ENCODE peak calls at places on chromosomes 4 and X, in six cellular contexts. C, H, A, G, T and P are unnamed samples.

GRCh38 chr4:185421366-185422124 is 4.2 kb downstream of the UFSP2 start:
- DNase-seq in C (no peak), H (no peak), A (no peak), G (no peak), T (no peak), P (no peak)

GRCh38 chrX:12269484-12269883 is 131.2 kb downstream of the FRMPD4 start:
- DNase-seq in C (no peak), H (no peak), A (no peak), G (no peak), T (no peak), P (no peak)

GRCh38 chr4:27084685-27085356 is 224.2 kb downstream of the STIM2 start:
- DNase-seq in C (no peak), H (no peak), A (peak; percentile 13), G (no peak), T (no peak), P (peak; percentile 55)

GRCh38 chrX:130878350-130879341 is 24.4 kb downstream of the ENOX2 start:
- DNase-seq in C (peak; percentile 36), H (no peak), A (peak; percentile 9), G (no peak), T (no peak), P (no peak)

GRCh38 chr4:156547891-156548290 is 423.7 kb downstream of the PDGFC start:
- DNase-seq in C (no peak), H (no peak), A (no peak), G (no peak), T (no peak), P (no peak)

GRCh38 chrX:8783100-8784098 is 17.8 kb downstream of the FAM9A start:
- DNase-seq in C (peak; percentile 42), H (no peak), A (no peak), G (no peak), T (peak; percentile 15), P (no peak)

GRCh38 chrX:152072236-152072635 is 66.1 kb downstream of the MAGEA10 start:
- DNase-seq in C (no peak), H (no peak), A (no peak), G (no peak), T (no peak), P (no peak)

GRCh38 chr4:125283702-125284279 is 31.0 kb upstream of the FAT4 start:
- DNase-seq in C (no peak), H (no peak), A (no peak), G (no peak), T (no peak), P (no peak)

GRCh38 chr4:103802766-103803165 is 83.0 kb upstream of the TACR3 start:
- DNase-seq in C (no peak), H (no peak), A (no peak), G (no peak), T (no peak), P (no peak)

GRCh38 chr4:104490096-104490769 is 4.5 kb downstream of the CXXC4 start:
- DNase-seq in C (no peak), H (no peak), A (peak; percentile 42), G (peak; percentile 61), T (no peak), P (peak; percentile 31)

GRCh38 chr4:99504804-99505502 is 5.9 kb upstream of the C4orf17 start:
- DNase-seq in C (no peak), H (no peak), A (no peak), G (no peak), T (no peak), P (peak; percentile 33)

GRCh38 chr4:53659737-53660136 is 68.5 kb upstream of the LNX1 start:
- DNase-seq in C (no peak), H (no peak), A (no peak), G (no peak), T (no peak), P (no peak)

GRCh38 chr4:86846921-86847320 is 2.3 kb downstream of the SLC10A6 start:
- DNase-seq in C (no peak), H (no peak), A (no peak), G (no peak), T (no peak), P (no peak)

GRCh38 chrX:70479970-70480659 is 35.5 kb downstream of the DLG3 start:
- DNase-seq in C (no peak), H (no peak), A (peak; percentile 60), G (no peak), T (peak; percentile 29), P (no peak)

GRCh38 chr4:98517444-98518021 is 140.9 kb downstream of the TSPAN5 start:
- DNase-seq in C (no peak), H (no peak), A (no peak), G (no peak), T (no peak), P (no peak)

GRCh38 chrX:20007962-20008633 is 17.2 kb upstream of the BCLAF3 start:
- DNase-seq in C (no peak), H (no peak), A (no peak), G (no peak), T (no peak), P (no peak)

GRCh38 chr4:22502895-22503814 is 12.7 kb downstream of the ADGRA3 start:
- DNase-seq in C (no peak), H (no peak), A (no peak), G (no peak), T (no peak), P (no peak)

GRCh38 chrX:68693481-68694410 is 46.3 kb downstream of the STARD8 start:
- DNase-seq in C (peak; percentile 70), H (no peak), A (peak; percentile 69), G (peak; percentile 90), T (peak; percentile 86), P (peak; percentile 71)

GRCh38 chr4:84622959-84623358 is 40.0 kb downstream of the CDS1 start:
- DNase-seq in C (no peak), H (no peak), A (no peak), G (no peak), T (no peak), P (no peak)

GRCh38 chr4:72208421-72209075 is 176.7 kb downstream of the NPFFR2 start:
- DNase-seq in C (no peak), H (no peak), A (no peak), G (no peak), T (no peak), P (no peak)

GRCh38 chr4:40333921-40334352 is 1.2 kb upstream of the CHRNA9 start:
- DNase-seq in C (no peak), H (no peak), A (no peak), G (no peak), T (no peak), P (peak; percentile 68)

GRCh38 chr4:20992002-20992401 is 291.7 kb downstream of the PACRGL start:
- DNase-seq in C (no peak), H (no peak), A (peak; percentile 18), G (no peak), T (no peak), P (no peak)

DNA sequence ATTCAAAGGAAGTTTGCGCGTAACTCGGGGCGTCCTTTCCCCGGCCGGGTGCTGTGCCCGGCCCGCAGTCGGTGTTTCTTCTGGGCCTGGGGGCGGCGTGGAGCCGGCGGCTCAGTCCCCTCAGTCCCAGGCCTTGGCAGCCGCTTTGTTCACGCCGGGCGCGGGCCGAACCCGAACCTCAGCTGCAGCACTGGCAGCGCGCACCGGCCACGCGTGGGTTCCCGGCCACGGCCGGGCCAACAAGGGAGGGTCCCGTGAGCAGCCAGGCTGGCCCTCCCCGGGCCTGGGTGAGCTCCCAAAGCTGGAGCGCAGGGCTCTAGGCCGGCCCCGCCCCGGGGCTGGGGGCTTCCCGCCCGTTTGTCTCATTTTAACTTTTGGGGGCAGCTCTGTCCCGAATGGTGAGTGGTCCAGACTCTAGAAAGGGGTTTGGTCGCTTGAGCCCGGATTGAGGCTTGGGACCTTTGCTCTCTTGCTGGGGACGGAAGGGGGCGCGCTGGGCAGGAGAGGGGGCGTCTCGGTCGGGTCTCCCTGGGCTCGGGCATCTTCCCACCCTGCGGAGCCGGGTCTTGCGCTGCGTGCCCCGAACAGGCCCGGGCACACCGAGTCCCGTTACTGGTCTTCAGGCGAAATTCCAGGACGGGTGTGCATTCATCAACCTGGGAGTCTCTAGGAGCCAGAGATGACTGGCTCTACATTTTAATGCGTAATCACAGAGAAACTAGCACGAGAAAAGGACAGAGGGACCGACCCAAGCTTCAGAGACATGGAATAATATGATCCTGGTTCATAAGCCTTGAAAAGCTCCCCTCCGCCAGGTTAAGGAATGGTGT is 177.1 kb downstream of the CBR4 start:
- DNase-seq in C (no peak), H (no peak), A (peak; percentile 19), G (peak; percentile 81), T (peak; percentile 42), P (peak; percentile 56)
- TF ChIP-seq CTCF in C (no peak), H (no peak), A (no peak), G (no peak), T (peak; percentile 29), P (peak; percentile 48)

DNA sequence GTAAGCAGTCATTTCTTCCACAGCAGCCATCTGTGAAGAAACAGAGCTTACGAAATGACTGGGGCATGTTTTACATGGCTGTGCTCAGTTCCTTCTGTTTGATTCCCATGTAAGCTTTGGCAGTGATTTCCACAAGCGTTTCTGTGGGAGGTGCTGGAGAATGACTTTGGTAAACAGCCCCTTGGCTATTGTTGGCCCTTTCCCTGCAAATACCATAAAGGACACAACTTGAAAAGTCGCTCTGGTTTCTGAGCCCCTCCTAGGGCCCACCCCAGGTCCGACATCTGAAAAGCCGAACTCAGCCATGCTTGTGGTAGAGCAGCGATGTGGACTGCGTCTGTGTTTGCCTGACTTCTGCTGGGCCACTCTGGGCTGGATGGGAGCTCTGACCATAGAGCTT is 3.7 kb downstream of the LIMCH1 start:
- DNase-seq in C (no peak), H (no peak), A (no peak), G (no peak), T (peak; percentile 33), P (no peak)
- H3K4me3 ChIP-seq in C (no peak overlapping the region), H (no peak overlapping the region), A (no peak overlapping the region), G (no peak overlapping the region), T (no peak overlapping the region), P (no peak overlapping the region)

GRCh38 chr4:129672941-129673340 is 577.0 kb downstream of the C4orf33 start:
- DNase-seq in C (no peak), H (no peak), A (no peak), G (no peak), T (no peak), P (no peak)
- TF ChIP-seq CTCF in C (no peak), H (no peak), A (no peak), G (no peak), T (no peak), P (peak; percentile 22)

DNA sequence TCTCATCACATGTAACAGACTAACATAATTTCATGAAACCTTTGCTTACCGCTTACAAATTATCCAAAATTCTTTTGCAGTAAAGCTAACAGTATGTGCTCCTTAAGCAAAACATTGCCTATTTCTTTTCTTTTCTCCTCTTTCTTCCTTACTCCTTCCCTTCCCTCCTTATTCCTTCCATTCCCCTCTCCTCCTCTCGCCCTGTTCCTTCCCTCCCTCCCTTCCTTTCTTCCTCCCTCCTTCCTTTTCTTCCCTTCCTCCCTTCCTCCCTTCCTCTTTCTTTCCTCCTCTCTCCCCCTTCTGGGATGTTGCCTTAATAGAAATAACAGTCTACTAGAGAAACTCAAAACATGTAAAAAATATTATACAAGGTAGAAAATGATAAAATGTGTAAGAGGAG is 246.4 kb downstream of the TENM3 start:
- DNase-seq in C (no peak), H (no peak), A (no peak), G (no peak), T (no peak), P (no peak)
- H3K4me3 ChIP-seq in C (no peak overlapping the region), H (no peak overlapping the region), A (no peak overlapping the region), G (no peak overlapping the region), T (no peak overlapping the region), P (no peak overlapping the region)